ENCODE peak calls at places on chromosomes 1 and 21, in six cellular contexts. I is GM12891, E is GM12878, R is H1, P is HepG2, Y is K562. T is an unnamed sample.
A peak's percentile ranks its signal among the peaks of the same experiment; 100 is the strongest.

GRCh38 chr1:187408217-187409004 is 579.7 kb downstream of the PLA2G4A start:
- DNase-seq in I (no peak), E (no peak), R (no peak), P (no peak), Y (no peak), T (no peak)

GRCh38 chr1:156776942-156777341 is 9.6 kb downstream of the PRCC start:
- DNase-seq in I (no peak), E (no peak), R (no peak), P (no peak), Y (no peak), T (no peak)

GRCh38 chr1:41662061-41662655 is 177.7 kb upstream of the EDN2 start:
- DNase-seq in I (peak; percentile 85), E (no peak), R (peak; percentile 63), P (no peak), Y (no peak), T (peak; percentile 79)

GRCh38 chr1:14616997-14617396 is 18.5 kb downstream of the KAZN start:
- DNase-seq in I (no peak), E (no peak), R (no peak), P (no peak), Y (no peak), T (no peak)

GRCh38 chr1:5504364-5504740 is 487.9 kb downstream of the NPHP4 start:
- DNase-seq in I (no peak), E (no peak), R (no peak), P (no peak), Y (no peak), T (no peak)

GRCh38 chr1:5744911-5745431 is 247.3 kb downstream of the NPHP4 start:
- DNase-seq in I (no peak), E (no peak), R (peak; percentile 50), P (no peak), Y (no peak), T (no peak)

GRCh38 chr1:180157576-180158057 is 2.9 kb downstream of the QSOX1 start:
- DNase-seq in I (no peak), E (no peak), R (no peak), P (peak; percentile 92), Y (no peak), T (no peak)

GRCh38 chr1:53196485-53197271 is at the start of gene CPT2:
- DNase-seq in I (peak; percentile 96), E (peak; percentile 48), R (peak; percentile 90), P (peak; percentile 79), Y (peak; percentile 99), T (peak; percentile 95)

GRCh38 chr1:214384373-214385079 is 103.6 kb downstream of the SMYD2 start:
- DNase-seq in I (no peak), E (no peak), R (no peak), P (no peak), Y (no peak), T (no peak)

GRCh38 chr1:60874703-60875102 is 207.7 kb upstream of the NFIA start:
- DNase-seq in I (no peak), E (no peak), R (no peak), P (no peak), Y (peak; percentile 35), T (no peak)

GRCh38 chr1:54548389-54549044 is 489 bp downstream of the ACOT11 start:
- DNase-seq in I (no peak), E (no peak), R (no peak), P (no peak), Y (peak; percentile 7), T (no peak)

GRCh38 chr1:171446396-171446795 is 38.9 kb upstream of the PRRC2C start:
- DNase-seq in I (no peak), E (no peak), R (no peak), P (no peak), Y (no peak), T (no peak)

GRCh38 chr1:244865028-244865371 is 657 bp upstream of the HNRNPU start:
- DNase-seq in I (no peak), E (no peak), R (peak; percentile 60), P (peak; percentile 49), Y (peak; percentile 44), T (no peak)

GRCh38 chr1:149995927-149996326 is 14.6 kb downstream of the OTUD7B start:
- DNase-seq in I (no peak), E (peak; percentile 38), R (no peak), P (no peak), Y (no peak), T (no peak)

GRCh38 chr1:56322211-56322610 is 257.2 kb downstream of the PLPP3 start:
- DNase-seq in I (no peak), E (no peak), R (no peak), P (no peak), Y (no peak), T (no peak)

GRCh38 chr1:48916121-48917069 is 139.7 kb upstream of the BEND5 start:
- DNase-seq in I (no peak), E (no peak), R (peak; percentile 54), P (peak; percentile 29), Y (no peak), T (no peak)

GRCh38 chr1:116762781-116763115 is 8.5 kb downstream of the CD2 start:
- DNase-seq in I (no peak), E (no peak), R (peak; percentile 20), P (no peak), Y (peak; percentile 51), T (no peak)

GRCh38 chr1:38235705-38236104 is 189.1 kb upstream of the POU3F1 start:
- DNase-seq in I (no peak), E (no peak), R (no peak), P (no peak), Y (no peak), T (no peak)

GRCh38 chr1:174433451-174433850 is 14.3 kb upstream of the GPR52 start:
- DNase-seq in I (no peak), E (no peak), R (no peak), P (no peak), Y (no peak), T (no peak)

GRCh38 chr21:28885853-28886177 is 106.9 kb downstream of the LTN1 start:
- DNase-seq in I (no peak), E (no peak), R (no peak), P (no peak), Y (peak; percentile 11), T (no peak)

GRCh38 chr1:117621316-117621715 is 15.5 kb downstream of the TENT5C start:
- DNase-seq in I (no peak), E (no peak), R (no peak), P (no peak), Y (no peak), T (no peak)

GRCh38 chr1:199774433-199775089 is 252.9 kb upstream of the NR5A2 start:
- DNase-seq in I (no peak), E (no peak), R (no peak), P (no peak), Y (no peak), T (no peak)

GRCh38 chr1:226061793-226062557 is 541 bp upstream of the H3-3A start:
- DNase-seq in I (peak; percentile 86), E (no peak), R (peak; percentile 84), P (peak; percentile 70), Y (peak; percentile 95), T (peak; percentile 38)

GRCh38 chr1:3577300-3577699 is 34.0 kb downstream of the MEGF6 start:
- DNase-seq in I (no peak), E (no peak), R (no peak), P (no peak), Y (no peak), T (no peak)

GRCh38 chr21:34996304-34997081 is 52.6 kb downstream of the RUNX1 start:
- DNase-seq in I (no peak), E (no peak), R (no peak), P (no peak), Y (peak; percentile 76), T (no peak)

GRCh38 chr1:11746092-11746491 is 10.2 kb downstream of the AGTRAP start:
- DNase-seq in I (no peak), E (no peak), R (no peak), P (no peak), Y (no peak), T (no peak)

GRCh38 chr1:228089520-228090380 is 7.2 kb downstream of the ARF1 start:
- DNase-seq in I (no peak), E (no peak), R (no peak), P (no peak), Y (no peak), T (no peak)

GRCh38 chr1:228090613-228091081 is 8.1 kb downstream of the ARF1 start:
- DNase-seq in I (no peak), E (no peak), R (no peak), P (no peak), Y (no peak), T (no peak)

GRCh38 chr1:228088586-228089498 is 6.3 kb downstream of the ARF1 start:
- DNase-seq in I (no peak), E (no peak), R (no peak), P (no peak), Y (no peak), T (no peak)

GRCh38 chr1:228085287-228085926 is 2.9 kb downstream of the ARF1 start:
- DNase-seq in I (no peak), E (no peak), R (no peak), P (peak; percentile 63), Y (peak; percentile 85), T (no peak)

GRCh38 chr1:228087771-228088251 is 5.3 kb downstream of the ARF1 start:
- DNase-seq in I (no peak), E (no peak), R (no peak), P (no peak), Y (no peak), T (no peak)
- TF ChIP-seq POLR2A in I (no peak), E (peak; percentile 16), R (no peak), P (no peak), Y (peak; percentile 28), T (no peak)

DNA sequence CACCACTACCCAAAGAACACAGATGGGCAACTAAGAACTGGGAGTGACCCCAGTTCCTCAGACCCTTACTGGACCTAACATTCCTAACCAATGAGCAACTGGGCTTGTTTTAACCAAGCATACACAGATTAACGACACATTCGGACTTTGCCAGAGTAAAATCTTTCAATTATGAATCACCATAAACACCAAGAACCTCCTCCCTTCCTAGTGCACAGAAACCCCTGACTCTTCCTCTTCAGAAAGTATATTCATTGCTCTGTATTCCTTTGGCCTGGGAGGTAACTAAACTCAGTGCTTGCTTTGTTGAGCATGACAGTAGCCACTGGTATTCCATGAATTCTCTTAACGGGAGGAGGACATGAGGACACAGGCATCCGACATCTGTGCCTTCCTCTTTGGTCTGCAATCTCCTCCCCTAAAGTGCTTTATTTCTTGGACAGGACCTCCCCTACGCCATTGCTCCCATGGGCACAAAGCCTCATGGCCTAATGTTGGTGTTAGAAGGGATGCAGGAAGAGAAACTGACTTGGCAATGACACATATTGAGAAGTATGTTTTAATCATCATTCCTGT is 42.7 kb downstream of the SEC16B start:
- DNase-seq in I (no peak), E (no peak), R (no peak), P (no peak), Y (no peak), T (no peak)
- TF ChIP-seq POLR2AphosphoS5 in I (no peak), E (no peak), R (no peak), P (no peak), Y (no peak), T (no peak)

DNA sequence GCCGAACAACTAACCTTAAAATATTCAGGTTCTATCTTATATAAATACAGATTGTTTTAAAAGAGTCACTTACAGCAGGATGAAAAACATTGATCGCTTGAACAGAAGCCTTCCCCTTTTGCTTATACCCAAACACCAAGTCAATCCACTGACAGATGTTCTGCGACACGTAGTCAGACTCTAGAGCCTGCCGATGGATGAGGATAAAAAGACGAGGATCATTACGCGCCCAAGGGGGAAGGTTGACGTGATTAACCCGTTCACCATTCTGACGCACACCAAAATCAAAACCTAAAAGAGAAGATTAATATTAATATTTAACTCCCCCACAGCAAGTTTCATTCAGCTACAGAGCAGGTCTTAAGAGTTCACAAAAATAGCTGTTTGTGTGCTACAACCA is 59.4 kb upstream of the GNG4 start:
- DNase-seq in I (no peak), E (no peak), R (no peak), P (no peak), Y (no peak), T (no peak)
- TF ChIP-seq TAF1 in I (no peak), E (no peak), R (no peak), P (no peak), Y (no peak), T (no peak)

GRCh38 chr1:7704214-7705047 is 66.7 kb upstream of the VAMP3 start:
- DNase-seq in I (peak; percentile 94), E (no peak), R (peak; percentile 97), P (peak; percentile 77), Y (peak; percentile 100), T (peak; percentile 89)
- TF ChIP-seq POLR2A in I (no peak), E (no peak), R (no peak), P (no peak), Y (no peak), T (no peak)